ENCODE peak calls at places on chromosomes 6 and 20, in five cellular contexts. One of them, this sample, is unnamed.

GRCh38 chr6:26097268-26097875 is 10.1 kb downstream of the HFE start:
- DNase-seq in endothelial cell of umbilical vein: peak; percentile 66
- DNase-seq in fibroblast of lung: peak; percentile 74
- DNase-seq in HCT116: peak; percentile 55
- DNase-seq in PC-3: peak; percentile 78
- DNase-seq in this sample: peak; percentile 50

GRCh38 chr6:113695506-113695905 is 161.6 kb upstream of the MARCKS start:
- DNase-seq in fibroblast of lung: peak; percentile 90
- DNase-seq in HCT116: no peak
- DNase-seq in PC-3: no peak
- DNase-seq in endothelial cell of umbilical vein: no peak
- DNase-seq in this sample: no peak

GRCh38 chr20:17843246-17844132 is 125.1 kb downstream of the SNX5 start:
- DNase-seq in fibroblast of lung: peak; percentile 98
- DNase-seq in HCT116: peak; percentile 88
- DNase-seq in endothelial cell of umbilical vein: peak; percentile 66
- DNase-seq in PC-3: peak; percentile 94
- DNase-seq in this sample: no peak

GRCh38 chr6:16505711-16506362 is 255.4 kb downstream of the ATXN1 start:
- DNase-seq in PC-3: peak; percentile 35
- DNase-seq in endothelial cell of umbilical vein: peak; percentile 16
- DNase-seq in HCT116: no peak
- DNase-seq in fibroblast of lung: peak; percentile 93
- DNase-seq in this sample: no peak

GRCh38 chr6:18595774-18596528 is 208.8 kb downstream of the RNF144B start:
- DNase-seq in PC-3: peak; percentile 85
- DNase-seq in fibroblast of lung: peak; percentile 76
- DNase-seq in HCT116: peak; percentile 46
- DNase-seq in endothelial cell of umbilical vein: peak; percentile 69
- DNase-seq in this sample: peak; percentile 56

GRCh38 chr6:162602759-162603158 is 124.8 kb downstream of the PRKN start:
- DNase-seq in endothelial cell of umbilical vein: no peak
- DNase-seq in PC-3: no peak
- DNase-seq in fibroblast of lung: no peak
- DNase-seq in HCT116: no peak
- DNase-seq in this sample: no peak

GRCh38 chr6:31070711-31071197 is 41.6 kb downstream of the C6orf15 start:
- DNase-seq in fibroblast of lung: peak; percentile 81
- DNase-seq in PC-3: peak; percentile 84
- DNase-seq in HCT116: peak; percentile 56
- DNase-seq in endothelial cell of umbilical vein: peak; percentile 51
- DNase-seq in this sample: no peak

GRCh38 chr6:141326426-141326825 is 806.3 kb upstream of the GJE1 start:
- DNase-seq in endothelial cell of umbilical vein: peak; percentile 94
- DNase-seq in PC-3: peak; percentile 95
- DNase-seq in HCT116: peak; percentile 98
- DNase-seq in fibroblast of lung: peak; percentile 99
- DNase-seq in this sample: no peak

GRCh38 chr20:62501801-62502495 is 26.2 kb upstream of the GATA5 start:
- DNase-seq in HCT116: no peak
- DNase-seq in endothelial cell of umbilical vein: peak; percentile 65
- DNase-seq in fibroblast of lung: peak; percentile 9
- DNase-seq in PC-3: peak; percentile 48
- DNase-seq in this sample: no peak

GRCh38 chr20:10653593-10654288 is 20.1 kb downstream of the JAG1 start:
- DNase-seq in HCT116: no peak
- DNase-seq in fibroblast of lung: peak; percentile 72
- DNase-seq in PC-3: no peak
- DNase-seq in endothelial cell of umbilical vein: peak; percentile 66
- DNase-seq in this sample: no peak

GRCh38 chr6:30530013-30530412 is 26.3 kb downstream of the GNL1 start:
- DNase-seq in HCT116: no peak
- DNase-seq in fibroblast of lung: no peak
- DNase-seq in PC-3: peak; percentile 26
- DNase-seq in endothelial cell of umbilical vein: no peak
- DNase-seq in this sample: no peak

GRCh38 chr6:34586327-34587040 is 30.4 kb upstream of the SPDEF start:
- DNase-seq in PC-3: no peak
- DNase-seq in HCT116: no peak
- DNase-seq in fibroblast of lung: no peak
- DNase-seq in endothelial cell of umbilical vein: no peak
- DNase-seq in this sample: no peak

GRCh38 chr20:17796096-17796563 is 96.4 kb downstream of the BANF2 start:
- DNase-seq in HCT116: no peak
- DNase-seq in fibroblast of lung: peak; percentile 81
- DNase-seq in endothelial cell of umbilical vein: peak; percentile 57
- DNase-seq in PC-3: peak; percentile 13
- DNase-seq in this sample: no peak

GRCh38 chr20:3165473-3166337 is 6.0 kb upstream of the FASTKD5 start:
- DNase-seq in PC-3: peak; percentile 35
- DNase-seq in endothelial cell of umbilical vein: peak; percentile 50
- DNase-seq in fibroblast of lung: peak; percentile 57
- DNase-seq in HCT116: no peak
- DNase-seq in this sample: no peak

GRCh38 chr6:105968230-105968954 is 117.7 kb upstream of the PRDM1 start:
- DNase-seq in endothelial cell of umbilical vein: no peak
- DNase-seq in PC-3: peak; percentile 75
- DNase-seq in fibroblast of lung: no peak
- DNase-seq in HCT116: no peak
- DNase-seq in this sample: no peak

GRCh38 chr6:124433369-124434064 is 528.7 kb upstream of the RNF217 start:
- DNase-seq in fibroblast of lung: no peak
- DNase-seq in HCT116: no peak
- DNase-seq in PC-3: no peak
- DNase-seq in endothelial cell of umbilical vein: no peak
- DNase-seq in this sample: no peak

GRCh38 chr6:166862978-166863530 is 93.3 kb downstream of the RNASET2 start:
- DNase-seq in PC-3: no peak
- DNase-seq in fibroblast of lung: no peak
- DNase-seq in HCT116: no peak
- DNase-seq in endothelial cell of umbilical vein: no peak
- DNase-seq in this sample: no peak

GRCh38 chr6:166862287-166862977 is 93.9 kb downstream of the RNASET2 start:
- DNase-seq in HCT116: no peak
- DNase-seq in PC-3: no peak
- DNase-seq in fibroblast of lung: no peak
- DNase-seq in endothelial cell of umbilical vein: no peak
- DNase-seq in this sample: no peak

GRCh38 chr6:166861304-166861703 is 95.0 kb downstream of the RNASET2 start:
- DNase-seq in endothelial cell of umbilical vein: no peak
- DNase-seq in HCT116: no peak
- DNase-seq in PC-3: no peak
- DNase-seq in fibroblast of lung: no peak
- DNase-seq in this sample: no peak

GRCh38 chr6:166860392-166860791 is 96.0 kb downstream of the RNASET2 start:
- DNase-seq in endothelial cell of umbilical vein: no peak
- DNase-seq in fibroblast of lung: no peak
- DNase-seq in PC-3: no peak
- DNase-seq in HCT116: no peak
- DNase-seq in this sample: no peak

GRCh38 chr6:166861961-166862286 is 94.4 kb downstream of the RNASET2 start:
- DNase-seq in fibroblast of lung: no peak
- DNase-seq in HCT116: no peak
- DNase-seq in endothelial cell of umbilical vein: no peak
- DNase-seq in PC-3: no peak
- DNase-seq in this sample: no peak
- TF ChIP-seq EZH2 in fibroblast of lung: peak; percentile 78
- TF ChIP-seq EZH2 in HCT116: no peak
- TF ChIP-seq EZH2 in endothelial cell of umbilical vein: peak; percentile 40
- TF ChIP-seq EZH2 in PC-3: no peak
- TF ChIP-seq EZH2 in this sample: no peak

GRCh38 chr20:38208523-38208922 is 43.5 kb upstream of the TGM2 start:
- DNase-seq in fibroblast of lung: no peak
- DNase-seq in endothelial cell of umbilical vein: no peak
- DNase-seq in HCT116: no peak
- DNase-seq in PC-3: no peak
- DNase-seq in this sample: no peak
- TF ChIP-seq EZH2 in fibroblast of lung: no peak
- TF ChIP-seq EZH2 in endothelial cell of umbilical vein: no peak
- TF ChIP-seq EZH2 in HCT116: no peak
- TF ChIP-seq EZH2 in PC-3: no peak
- TF ChIP-seq EZH2 in this sample: no peak

GRCh38 chr20:57265649-57266250 is 691 bp downstream of the BMP7 start:
- DNase-seq in fibroblast of lung: no peak
- DNase-seq in HCT116: no peak
- DNase-seq in endothelial cell of umbilical vein: no peak
- DNase-seq in PC-3: no peak
- DNase-seq in this sample: no peak
- TF ChIP-seq EZH2 in fibroblast of lung: peak; percentile 77
- TF ChIP-seq EZH2 in HCT116: no peak
- TF ChIP-seq EZH2 in endothelial cell of umbilical vein: peak; percentile 14
- TF ChIP-seq EZH2 in PC-3: no peak
- TF ChIP-seq EZH2 in this sample: no peak

GRCh38 chr6:125780540-125781306 is 10.0 kb upstream of the NCOA7 start:
- DNase-seq in endothelial cell of umbilical vein: peak; percentile 91
- DNase-seq in HCT116: peak; percentile 60
- DNase-seq in PC-3: peak; percentile 58
- DNase-seq in fibroblast of lung: peak; percentile 89
- DNase-seq in this sample: peak; percentile 71
- TF ChIP-seq EZH2 in endothelial cell of umbilical vein: no peak
- TF ChIP-seq EZH2 in HCT116: no peak
- TF ChIP-seq EZH2 in PC-3: no peak
- TF ChIP-seq EZH2 in fibroblast of lung: no peak
- TF ChIP-seq EZH2 in this sample: no peak

DNA sequence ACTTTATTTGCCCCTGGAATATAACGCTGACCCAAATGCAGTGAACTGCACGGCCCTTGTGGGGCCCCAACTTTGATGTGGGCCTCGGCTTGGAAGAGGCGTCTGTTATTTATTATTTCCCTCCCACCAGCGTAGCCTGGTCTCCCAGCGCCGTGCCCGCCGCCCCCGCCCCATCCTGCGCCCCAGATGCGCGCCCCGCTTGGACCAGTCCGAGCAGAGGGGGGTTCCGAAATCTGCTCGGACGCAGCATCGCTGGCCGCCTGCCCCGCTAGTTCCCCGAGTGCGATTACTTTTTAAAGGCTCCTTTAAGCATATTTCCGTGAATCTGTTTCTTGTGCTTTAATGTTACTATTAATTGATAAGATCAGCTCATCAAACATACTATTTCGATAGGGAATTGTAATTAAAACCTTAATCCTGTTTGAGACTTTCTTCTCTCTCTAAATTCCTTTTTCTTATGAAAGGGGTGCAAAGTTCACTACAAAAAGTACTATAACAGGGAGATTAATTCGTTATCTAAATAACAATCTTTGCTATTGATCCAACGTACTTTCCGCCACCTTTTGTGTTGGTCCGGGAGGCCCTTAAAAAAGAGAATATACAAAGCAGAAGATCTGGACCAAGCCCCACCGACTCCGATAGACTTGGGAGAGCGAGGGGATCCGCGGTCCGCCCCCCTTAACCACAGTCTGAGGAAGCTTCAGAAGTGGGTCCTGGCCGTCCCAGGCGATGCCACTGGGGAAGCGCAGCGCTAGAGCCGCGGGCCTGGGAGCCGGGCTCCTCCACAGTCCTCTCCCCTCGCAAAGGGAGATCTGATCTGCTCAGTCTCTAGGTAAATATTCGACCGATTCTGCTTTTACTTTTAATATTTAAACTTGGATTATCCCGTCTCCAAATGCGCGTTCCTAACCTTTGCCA is 10.1 kb downstream of the POU3F2 start:
- DNase-seq in HCT116: no peak
- DNase-seq in PC-3: no peak
- DNase-seq in endothelial cell of umbilical vein: no peak
- DNase-seq in fibroblast of lung: no peak
- DNase-seq in this sample: no peak
- TF ChIP-seq EZH2 in HCT116: no peak
- TF ChIP-seq EZH2 in PC-3: no peak
- TF ChIP-seq EZH2 in endothelial cell of umbilical vein: peak; percentile 43
- TF ChIP-seq EZH2 in fibroblast of lung: peak; percentile 85
- TF ChIP-seq EZH2 in this sample: no peak

DNA sequence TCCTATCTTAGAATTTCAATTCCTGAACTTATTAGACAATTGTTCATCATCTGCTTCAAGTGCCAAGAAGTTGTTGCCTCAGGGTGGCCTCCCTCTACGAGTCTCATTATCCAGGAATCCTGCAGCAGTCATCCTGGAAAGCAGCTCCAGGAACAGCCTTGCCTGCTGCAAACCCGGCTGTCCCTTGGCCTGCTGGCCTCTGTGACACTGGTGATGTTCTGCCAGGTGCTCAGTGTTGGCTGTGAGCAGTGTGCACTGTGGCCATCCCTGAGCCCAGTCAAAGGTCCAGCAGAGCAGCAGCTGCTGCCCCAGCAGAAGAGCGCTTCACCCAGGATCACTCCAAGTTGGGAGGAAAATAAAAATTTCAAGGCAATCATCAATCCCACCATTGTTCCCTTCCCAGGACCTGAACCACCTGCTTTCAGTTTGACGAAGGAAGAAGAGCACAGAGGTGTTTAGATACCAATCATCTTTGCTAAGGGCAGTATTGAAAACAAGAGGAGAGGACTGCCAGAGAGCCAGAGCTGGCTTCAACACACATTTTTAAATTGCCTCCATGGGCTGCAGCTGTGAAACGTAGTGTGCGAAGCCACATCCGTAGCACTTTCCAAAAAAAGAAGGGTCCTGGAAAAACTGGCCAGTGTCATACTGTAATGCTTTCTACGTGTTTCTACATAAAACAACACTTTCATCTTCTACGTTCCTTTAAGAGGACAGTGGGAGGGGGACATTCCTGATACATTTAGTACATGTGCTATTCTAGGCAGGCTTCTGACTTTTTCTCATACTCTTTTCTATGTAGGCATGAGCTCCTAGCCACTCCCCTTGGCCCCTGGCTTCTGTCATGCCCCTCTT is 7.2 kb upstream of the FAM50B start:
- DNase-seq in endothelial cell of umbilical vein: no peak
- DNase-seq in fibroblast of lung: peak; percentile 39
- DNase-seq in PC-3: peak; percentile 88
- DNase-seq in HCT116: no peak
- DNase-seq in this sample: no peak
- TF ChIP-seq EZH2 in endothelial cell of umbilical vein: no peak
- TF ChIP-seq EZH2 in fibroblast of lung: no peak
- TF ChIP-seq EZH2 in PC-3: no peak
- TF ChIP-seq EZH2 in HCT116: no peak
- TF ChIP-seq EZH2 in this sample: no peak

DNA sequence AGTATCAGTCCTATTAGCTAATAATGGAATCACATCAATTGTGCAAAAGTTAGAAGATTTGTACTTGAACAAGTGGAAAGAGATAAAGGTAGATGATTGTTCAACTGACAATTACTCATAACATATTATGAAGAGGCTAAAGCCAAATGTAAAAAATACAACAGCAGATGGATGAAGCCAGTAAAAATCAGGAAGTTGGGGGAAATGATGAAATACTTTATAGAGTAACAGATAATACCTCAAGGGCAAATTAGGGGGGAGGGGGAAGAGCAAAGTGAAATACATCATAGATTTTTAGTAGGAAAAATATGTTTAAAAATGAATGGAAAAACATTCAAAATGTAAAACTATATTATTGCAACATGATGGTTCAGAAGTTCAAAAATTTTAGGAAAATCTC is 114.0 kb downstream of the PDSS2 start:
- DNase-seq in endothelial cell of umbilical vein: no peak
- DNase-seq in fibroblast of lung: no peak
- DNase-seq in HCT116: no peak
- DNase-seq in PC-3: no peak
- DNase-seq in this sample: no peak
- TF ChIP-seq EZH2 in endothelial cell of umbilical vein: no peak
- TF ChIP-seq EZH2 in fibroblast of lung: no peak
- TF ChIP-seq EZH2 in HCT116: no peak
- TF ChIP-seq EZH2 in PC-3: no peak
- TF ChIP-seq EZH2 in this sample: no peak

This sample was measured in MM.1S.